ENCODE peak calls at places on chromosomes 13 and 19, in eight cellular contexts. H is uterus; K is pancreas; M is AG04450; A is right lobe of liver; F is K562; O is CD8-positive, alpha-beta T cell; U is CD4-positive, CD25-positive, alpha-beta regulatory T cell. S is an unnamed sample.

GRCh38 chr19:6413291-6413690 is 11.3 kb downstream of the KHSRP start:
- DNase-seq in H (no peak), K (no peak), M (no peak), A (no peak), F (no peak), O (no peak), U (no peak), S (no peak)

GRCh38 chr19:35350591-35350990 is 2.9 kb downstream of the FFAR1 start:
- DNase-seq in H (no peak), K (no peak), M (no peak), A (no peak), F (no peak), O (no peak), U (no peak), S (no peak)

GRCh38 chr19:30689474-30689873 is 317.3 kb downstream of the ZNF536 start:
- DNase-seq in H (no peak), K (no peak), M (no peak), A (no peak), F (no peak), O (no peak), U (no peak), S (no peak)

GRCh38 chr13:53242015-53242414 is 213.4 kb downstream of the OLFM4 start:
- DNase-seq in H (no peak), K (no peak), M (no peak), A (no peak), F (no peak), O (no peak), U (no peak), S (no peak)

GRCh38 chr13:112510002-112510780 is 77.8 kb downstream of the TUBGCP3 start:
- DNase-seq in H (no peak), K (peak; percentile 28), M (peak; percentile 23), A (no peak), F (peak; percentile 29), O (no peak), U (no peak), S (no peak)

GRCh38 chr13:100235311-100235901 is 146.5 kb downstream of the PCCA start:
- DNase-seq in H (no peak), K (peak; percentile 31), M (no peak), A (no peak), F (peak; percentile 44), O (no peak), U (peak; percentile 55), S (no peak)

GRCh38 chr19:3006075-3006767 is 22.9 kb downstream of the TLE2 start:
- DNase-seq in H (no peak), K (no peak), M (no peak), A (no peak), F (peak; percentile 80), O (no peak), U (no peak), S (no peak)

GRCh38 chr19:18798384-18799352 is 7.6 kb upstream of the COMP start:
- DNase-seq in H (no peak), K (no peak), M (no peak), A (no peak), F (no peak), O (no peak), U (no peak), S (no peak)

GRCh38 chr13:113608246-113608635 is 23.7 kb downstream of the TFDP1 start:
- DNase-seq in H (no peak), K (no peak), M (no peak), A (no peak), F (no peak), O (no peak), U (no peak), S (no peak)

GRCh38 chr13:27182844-27183497 is 11.4 kb upstream of the USP12 start:
- DNase-seq in H (no peak), K (peak; percentile 53), M (no peak), A (peak; percentile 89), F (peak; percentile 88), O (no peak), U (no peak), S (no peak)

GRCh38 chr13:39196957-39197644 is 158.8 kb downstream of the NHLRC3 start:
- DNase-seq in H (no peak), K (no peak), M (no peak), A (no peak), F (no peak), O (no peak), U (no peak), S (no peak)

GRCh38 chr19:4584670-4585460 is 25.4 kb upstream of the SEMA6B start:
- DNase-seq in H (no peak), K (no peak), M (no peak), A (no peak), F (peak; percentile 57), O (no peak), U (no peak), S (no peak)

GRCh38 chr19:30333291-30334065 is 38.7 kb upstream of the ZNF536 start:
- DNase-seq in H (no peak), K (no peak), M (no peak), A (peak; percentile 17), F (no peak), O (no peak), U (no peak), S (no peak)

GRCh38 chr19:50003810-50004419 is 21.3 kb downstream of the VRK3 start:
- DNase-seq in H (peak; percentile 56), K (no peak), M (peak; percentile 71), A (no peak), F (peak; percentile 80), O (no peak), U (no peak), S (no peak)

GRCh38 chr19:24159707-24160106 is 72.7 kb downstream of the ZNF254 start:
- DNase-seq in H (no peak), K (no peak), M (no peak), A (no peak), F (peak; percentile 11), O (no peak), U (no peak), S (no peak)

DNA sequence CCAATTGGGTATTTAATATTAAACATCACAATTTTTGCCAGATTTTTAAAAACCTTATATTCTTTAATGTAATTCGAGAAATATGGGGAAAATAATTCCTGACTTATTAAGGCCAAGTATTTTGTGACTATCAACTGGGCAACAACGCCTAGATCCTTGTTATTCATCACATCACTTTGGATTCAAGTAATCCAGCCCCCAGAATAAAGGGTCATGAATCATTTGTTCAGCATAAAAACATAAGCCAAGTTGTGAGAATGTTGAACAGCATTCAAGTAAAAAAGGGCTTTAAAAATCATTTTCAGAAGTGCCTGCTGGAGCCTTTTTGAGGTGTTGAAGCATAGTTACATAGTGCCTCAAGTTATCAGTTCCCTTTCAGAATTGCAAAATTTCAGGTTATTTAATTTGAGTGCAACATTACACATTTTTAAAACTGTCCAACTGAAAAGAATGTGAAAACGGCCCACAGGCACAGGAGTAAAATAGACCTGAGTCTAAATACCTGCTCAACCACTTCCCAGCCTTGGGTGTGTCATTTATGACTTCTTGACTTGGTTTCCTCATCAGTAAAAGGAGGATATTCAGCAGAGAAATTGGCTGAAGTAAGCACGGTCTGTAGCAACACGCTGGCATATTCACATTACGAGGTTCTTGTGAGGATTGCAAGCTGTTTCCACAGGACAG is 56.4 kb downstream of the MBNL2 start:
- DNase-seq in H (no peak), K (no peak), M (no peak), A (no peak), F (no peak), O (no peak), U (no peak), S (no peak)
- H3K27ac ChIP-seq in H (peak overlapping the region; percentile 67), K (no peak overlapping the region), M (no peak overlapping the region), A (peak overlapping the region; percentile 50), F (no peak overlapping the region), O (no peak overlapping the region), U (no peak overlapping the region), S (no peak overlapping the region)

DNA sequence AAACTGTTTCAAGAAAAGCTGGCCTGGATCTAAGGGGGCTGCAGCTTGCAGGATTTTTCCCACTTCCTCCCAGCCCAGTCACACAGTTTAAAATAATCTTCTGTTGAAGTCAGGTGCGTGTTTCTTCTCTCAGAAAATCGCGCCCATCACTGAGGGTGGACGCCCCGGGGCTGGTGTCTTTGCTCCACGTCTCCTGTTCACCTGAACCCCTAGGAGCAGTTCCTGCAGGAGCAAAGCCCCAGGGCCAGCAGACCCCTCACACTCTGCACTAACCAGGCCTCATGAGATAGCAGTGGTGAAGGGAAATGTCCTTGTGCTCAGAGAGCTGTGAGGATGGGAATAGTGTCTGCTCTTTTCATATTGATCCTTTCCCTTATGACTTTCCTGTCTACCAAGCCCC is 920 bp upstream of the SIGLEC7 start:
- DNase-seq in H (no peak), K (no peak), M (no peak), A (no peak), F (no peak), O (no peak), U (no peak), S (no peak)
- H3K27me3 ChIP-seq in H (no peaks in the 10 kb centered on the region), K (no peaks in the 10 kb centered on the region), M (no peaks in the 10 kb centered on the region), A (no peaks in the 10 kb centered on the region), F (peaks cover 60% of the 10 kb centered on the region), O (no peaks in the 10 kb centered on the region), U (peaks cover 2% of the 10 kb centered on the region), S (no peaks in the 10 kb centered on the region)

GRCh38 chr19:1648156-1648925 is 4.1 kb downstream of the TCF3 start:
- DNase-seq in H (no peak), K (no peak), M (no peak), A (no peak), F (no peak), O (no peak), U (no peak), S (no peak)
- H3K27ac ChIP-seq in H (no peak overlapping the region), K (no peak overlapping the region), M (no peak overlapping the region), A (no peak overlapping the region), F (no peak overlapping the region), O (no peak overlapping the region), U (no peak overlapping the region), S (no peak overlapping the region)

DNA sequence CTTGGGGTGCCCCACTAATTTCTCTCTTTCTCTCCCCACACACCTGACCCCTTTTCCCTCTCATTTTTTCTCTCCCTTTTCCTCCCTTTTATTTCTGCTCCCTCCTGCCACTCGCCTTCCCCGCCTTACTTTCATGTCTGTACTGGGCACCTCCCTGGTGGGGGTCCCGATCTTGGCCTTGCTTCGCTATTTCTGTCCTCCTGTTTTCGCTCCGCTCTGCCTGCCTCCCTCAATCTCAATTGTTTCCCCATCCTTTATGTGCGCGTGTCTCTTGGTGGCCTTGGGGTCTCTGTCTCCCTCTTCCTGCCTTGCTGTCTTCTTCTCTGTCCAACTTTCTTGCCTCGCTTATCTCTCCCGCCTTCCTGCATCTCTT is 3.8 kb downstream of the GRIN2D start:
- DNase-seq in H (no peak), K (no peak), M (no peak), A (no peak), F (no peak), O (no peak), U (no peak), S (no peak)
- H3K27me3 ChIP-seq in H (peaks cover 44% of the 10 kb centered on the region), K (peaks cover 3% of the 10 kb centered on the region), M (peaks cover 44% of the 10 kb centered on the region), A (no peaks in the 10 kb centered on the region), F (no peaks in the 10 kb centered on the region), O (peaks cover 24% of the 10 kb centered on the region), U (peaks cover 5% of the 10 kb centered on the region), S (peaks cover 29% of the 10 kb centered on the region)

GRCh38 chr19:15487038-15487437 is 7.7 kb upstream of the PGLYRP2 start:
- DNase-seq in H (no peak), K (no peak), M (no peak), A (no peak), F (no peak), O (no peak), U (no peak), S (no peak)
- H3K27ac ChIP-seq in H (no peak overlapping the region), K (no peak overlapping the region), M (no peak overlapping the region), A (no peak overlapping the region), F (no peak overlapping the region), O (no peak overlapping the region), U (no peak overlapping the region), S (no peak overlapping the region)

GRCh38 chr19:45972081-45972943 is 1.4 kb downstream of the NOVA2 start:
- DNase-seq in H (no peak), K (no peak), M (no peak), A (no peak), F (no peak), O (peak; percentile 71), U (peak; percentile 44), S (peak; percentile 40)
- H3K27me3 ChIP-seq in H (peaks cover 12% of the 10 kb centered on the region), K (no peaks in the 10 kb centered on the region), M (peaks cover 53% of the 10 kb centered on the region), A (peaks cover 5% of the 10 kb centered on the region), F (peaks cover 54% of the 10 kb centered on the region), O (peaks cover 20% of the 10 kb centered on the region), U (peaks cover 33% of the 10 kb centered on the region), S (peaks cover 50% of the 10 kb centered on the region)